ENCODE peak calls at places on chromosome 12, in ten cellular contexts. R, M, T, F, S, N, V, C, K and B are unnamed samples.
A peak's percentile ranks its signal among the peaks of the same experiment; 100 is the strongest.

GRCh38 chr12:96000858-96001257 is 4.7 kb upstream of the HAL start:
- DNase-seq in N (no peak), M (no peak), T (no peak), F (no peak), K (no peak), V (no peak), R (no peak), S (no peak), C (no peak), B (no peak)

GRCh38 chr12:130565189-130565588 is 150.9 kb downstream of the RIMBP2 start:
- DNase-seq in F (no peak), T (no peak), M (no peak), C (no peak), R (no peak), S (no peak), V (no peak), K (no peak), N (no peak), B (no peak)

GRCh38 chr12:15719230-15719629 is 70.0 kb downstream of the EPS8 start:
- DNase-seq in T (no peak), S (no peak), C (no peak), N (no peak), F (no peak), V (no peak), R (no peak), M (no peak), K (no peak), B (no peak)

GRCh38 chr12:109763201-109763841 is 49.7 kb downstream of the FAM222A start:
- DNase-seq in R (no peak), F (no peak), V (peak; percentile 58), K (peak; percentile 15), T (peak; percentile 22), S (peak; percentile 49), C (peak; percentile 28), M (no peak), N (peak; percentile 81), B (peak; percentile 45)

GRCh38 chr12:47967461-47968430 is 4.3 kb downstream of the TMEM106C start:
- DNase-seq in V (peak; percentile 17), M (no peak), K (no peak), N (no peak), C (peak; percentile 63), S (no peak), R (no peak), T (no peak), F (no peak), B (no peak)

GRCh38 chr12:90515199-90516175 is 439.5 kb downstream of the CCER1 start:
- DNase-seq in C (peak; percentile 7), N (no peak), S (no peak), T (no peak), M (no peak), F (no peak), K (no peak), R (no peak), V (peak; percentile 56), B (no peak)

GRCh38 chr12:89703768-89704167 is 4.9 kb downstream of the ATP2B1 start:
- DNase-seq in N (no peak), K (no peak), C (no peak), T (no peak), F (no peak), V (no peak), S (no peak), R (no peak), M (no peak), B (no peak)

GRCh38 chr12:630656-631632 is 32.3 kb downstream of the NINJ2 start:
- DNase-seq in C (no peak), K (peak; percentile 78), F (peak; percentile 83), M (no peak), N (no peak), T (peak; percentile 84), R (peak; percentile 19), S (peak; percentile 83), V (no peak), B (peak; percentile 86)

GRCh38 chr12:122841544-122842321 is 6.5 kb downstream of the HIP1R start:
- DNase-seq in R (no peak), M (peak; percentile 71), C (no peak), K (no peak), F (peak; percentile 85), S (peak; percentile 59), V (peak; percentile 82), N (no peak), T (no peak), B (peak; percentile 44)

GRCh38 chr12:128783129-128783574 is 40.6 kb downstream of the SLC15A4 start:
- DNase-seq in R (no peak), V (peak; percentile 41), S (no peak), T (no peak), C (no peak), M (no peak), F (no peak), N (no peak), K (peak; percentile 6), B (no peak)

GRCh38 chr12:75706786-75707605 is 195.6 kb upstream of the KRR1 start:
- DNase-seq in S (no peak), C (peak; percentile 85), F (no peak), K (no peak), T (no peak), M (no peak), N (no peak), V (peak; percentile 93), R (no peak), B (no peak)

GRCh38 chr12:10256064-10256463 is 43.4 kb downstream of the GABARAPL1 start:
- DNase-seq in N (no peak), C (no peak), F (no peak), R (no peak), V (no peak), M (no peak), S (no peak), K (no peak), T (no peak), B (no peak)

GRCh38 chr12:75921687-75922289 is 109.8 kb downstream of the PHLDA1 start:
- DNase-seq in N (no peak), S (no peak), F (no peak), M (peak; percentile 21), C (no peak), R (no peak), V (no peak), T (peak; percentile 11), K (no peak), B (no peak)

GRCh38 chr12:47838286-47838931 is 18.7 kb upstream of the HDAC7 start:
- DNase-seq in C (peak; percentile 58), T (no peak), M (peak; percentile 44), K (peak; percentile 46), F (no peak), R (no peak), S (peak; percentile 86), N (no peak), V (peak; percentile 41), B (no peak)

DNA sequence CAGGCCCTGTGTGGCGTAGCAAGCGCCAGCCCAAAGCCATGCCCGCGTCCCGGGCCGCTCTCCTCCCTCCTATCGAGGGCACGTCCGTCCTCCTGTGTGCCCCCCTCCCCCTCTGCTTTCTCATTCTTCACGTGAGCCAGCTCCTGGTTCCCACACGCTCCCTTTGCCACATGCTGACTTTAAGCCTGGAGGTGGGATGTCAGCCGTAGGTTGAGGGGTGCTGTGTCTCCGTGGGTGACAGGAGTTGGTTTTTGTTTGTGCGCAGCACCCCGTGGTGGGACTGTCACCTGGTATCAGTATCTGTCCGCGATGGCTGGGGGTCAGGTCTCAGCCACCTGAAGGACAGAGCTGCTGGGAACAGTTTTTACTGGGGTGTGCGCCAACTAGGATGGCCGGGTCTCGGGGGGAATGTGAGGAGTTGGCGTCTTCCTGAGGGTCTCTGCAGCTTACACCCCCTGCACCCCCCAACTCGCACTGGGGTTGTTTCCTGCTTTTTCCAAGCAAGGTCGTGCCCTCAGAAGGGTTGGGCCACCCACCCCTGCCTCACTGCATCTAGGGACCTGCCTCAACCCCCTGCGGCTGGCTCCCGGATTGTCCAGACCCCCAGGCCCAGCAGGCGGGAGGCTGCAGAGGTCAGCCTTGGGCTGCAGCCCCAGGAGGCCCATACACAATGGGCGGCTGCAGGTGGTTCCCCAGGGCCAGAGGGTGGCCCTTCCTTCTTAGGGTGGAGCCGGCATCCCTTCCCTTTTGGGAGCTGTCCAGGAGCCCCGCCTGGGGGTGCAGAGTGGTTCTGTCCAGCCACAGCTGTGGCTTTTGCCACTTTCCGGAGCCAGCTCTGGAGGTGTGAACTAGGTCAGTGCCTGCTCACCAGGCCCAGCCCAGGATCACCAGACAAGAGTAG is 7.3 kb downstream of the ULK1 start:
- DNase-seq in S (no peak), N (no peak), M (peak; percentile 59), R (no peak), T (no peak), F (peak; percentile 76), K (no peak), C (no peak), V (no peak), B (peak; percentile 59)
- H3K27ac ChIP-seq in S (no peak overlapping the region), N (no peak overlapping the region), M (no peak overlapping the region), R (no peak overlapping the region), T (no peak overlapping the region), F (peak overlapping the region; percentile 68), K (no peak overlapping the region), C (no peak overlapping the region), V (no peak overlapping the region), B (no peak overlapping the region)

DNA sequence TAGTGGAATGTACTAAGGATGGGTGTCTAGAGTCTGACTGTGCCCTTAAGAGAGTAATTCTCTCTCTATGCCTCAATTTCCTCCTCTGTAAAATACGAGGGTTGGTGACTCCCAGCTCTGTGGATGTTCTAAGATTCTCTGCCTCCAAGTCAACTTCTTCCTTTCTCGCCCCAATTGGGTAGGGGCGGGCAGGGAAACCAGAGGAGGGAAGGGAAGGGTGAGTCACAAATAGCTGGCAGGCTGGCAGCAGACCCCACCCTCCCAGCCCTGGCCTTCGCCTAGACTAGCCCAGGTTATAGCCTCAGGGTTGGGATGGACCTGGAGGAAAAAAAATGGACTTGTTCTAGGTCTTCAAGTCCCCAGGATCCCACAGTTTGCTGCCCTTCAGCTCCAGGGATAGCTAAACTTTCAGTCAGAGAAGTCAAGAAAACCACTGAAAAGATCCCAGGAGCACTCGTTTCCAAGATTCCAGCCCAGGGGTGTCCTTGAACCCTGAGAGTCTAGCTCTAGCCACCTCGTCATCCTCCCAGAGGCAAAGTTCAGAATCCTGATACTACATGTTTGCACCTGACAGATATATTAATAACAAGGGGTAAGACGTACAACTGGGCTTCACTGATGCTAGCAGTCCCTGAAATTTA is 2.3 kb downstream of the DGKA start:
- DNase-seq in V (no peak), R (no peak), T (peak; percentile 71), K (no peak), C (no peak), M (no peak), N (peak; percentile 88), F (no peak), S (no peak), B (no peak)
- H3K27ac ChIP-seq in V (peak overlapping the region; percentile 35), R (peak overlapping the region; percentile 65), T (peak overlapping the region; percentile 99), K (peak overlapping the region; percentile 96), C (no peak overlapping the region), M (no peak overlapping the region), N (peak overlapping the region; percentile 99), F (no peak overlapping the region), S (no peak overlapping the region), B (no peak overlapping the region)

GRCh38 chr12:119090865-119091264 is 87.9 kb upstream of the HSPB8 start:
- DNase-seq in N (no peak), K (no peak), F (no peak), T (no peak), R (no peak), M (no peak), V (no peak), C (no peak), S (peak; percentile 87), B (no peak)
- H3K27ac ChIP-seq in N (no peak overlapping the region), K (no peak overlapping the region), F (no peak overlapping the region), T (no peak overlapping the region), R (no peak overlapping the region), M (no peak overlapping the region), V (no peak overlapping the region), C (peak overlapping the region; percentile 81), S (no peak overlapping the region), B (no peak overlapping the region)

DNA sequence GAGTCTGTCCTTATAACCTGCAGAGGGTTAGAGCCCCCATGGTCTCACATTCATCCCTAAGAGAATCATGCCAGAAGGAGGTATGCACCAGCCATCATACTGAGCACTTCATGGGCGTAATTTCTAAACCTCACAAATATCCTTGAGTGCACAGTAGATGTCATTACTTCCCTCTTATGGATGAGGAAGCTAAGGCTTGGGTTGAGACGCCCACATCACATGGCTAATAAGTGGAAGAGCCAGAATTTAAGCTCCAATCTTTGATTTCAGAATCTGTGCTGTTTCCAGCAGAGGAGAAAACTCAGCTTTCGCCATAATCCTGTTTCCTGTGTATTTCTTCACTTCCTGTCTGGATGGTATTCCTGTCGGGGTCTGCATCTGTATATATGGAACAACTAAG is 5.0 kb downstream of the ISCU start:
- DNase-seq in S (no peak), M (no peak), C (peak; percentile 15), N (no peak), T (no peak), K (no peak), R (no peak), V (no peak), F (no peak), B (no peak)
- H3K27ac ChIP-seq in S (no peak overlapping the region), M (peak overlapping the region; percentile 6), C (no peak overlapping the region), N (no peak overlapping the region), T (peak overlapping the region; percentile 59), K (no peak overlapping the region), R (peak overlapping the region; percentile 57), V (no peak overlapping the region), F (peak overlapping the region; percentile 9), B (peak overlapping the region; percentile 32)